ENCODE peak calls at places on chromosome 5, in ten cellular contexts. I is HCT116, Y is GM06990, R is PC-3, J is tibial artery, P is mucosa of descending colon, F is cardiac muscle cell, L is fibroblast of pulmonary artery, K is left ventricle myocardium inferior, B is lung. N is an unnamed sample.

GRCh38 chr5:1515921-1516571 is 7.7 kb downstream of the LPCAT1 start:
- DNase-seq in Y (no peak), F (no peak), I (peak), L (no peak), B (peak), J (peak), K (peak), R (peak), P (peak), N (no peak)

GRCh38 chr5:129541648-129542251 is 81.7 kb downstream of the ADAMTS19 start:
- DNase-seq in P (no peak), L (peak), F (peak), K (no peak), B (no peak), J (no peak), I (peak), Y (no peak), R (peak), N (no peak)

GRCh38 chr5:16082982-16083381 is 96.6 kb downstream of the MARCHF11 start:
- DNase-seq in K (no peak), F (no peak), P (no peak), B (no peak), L (no peak), J (no peak), I (no peak), R (no peak), Y (no peak), N (no peak)

GRCh38 chr5:42767491-42768105 is 11.0 kb downstream of the CCDC152 start:
- DNase-seq in R (peak), Y (no peak), I (no peak), L (peak), B (no peak), J (no peak), K (no peak), P (no peak), F (peak), N (no peak)

GRCh38 chr5:84393969-84394368 is 9.3 kb upstream of the EDIL3 start:
- DNase-seq in L (peak), B (no peak), P (no peak), R (peak), K (no peak), J (peak), F (no peak), I (peak), Y (no peak), N (no peak)

GRCh38 chr5:135429326-135429725 is 17.8 kb downstream of the DCANP1 start:
- DNase-seq in K (peak), L (peak), I (no peak), Y (no peak), P (no peak), R (no peak), J (no peak), F (peak), B (no peak), N (no peak)

GRCh38 chr5:159403906-159404641 is 73.8 kb upstream of the IL12B start:
- DNase-seq in I (no peak), P (no peak), R (no peak), K (no peak), J (no peak), Y (no peak), L (no peak), B (no peak), F (no peak), N (no peak)

GRCh38 chr5:131610198-131611063 is 24.6 kb downstream of the RAPGEF6 start:
- DNase-seq in Y (no peak), P (no peak), K (no peak), L (peak), R (peak), F (peak), I (peak), B (no peak), J (no peak), N (no peak)

GRCh38 chr5:26649000-26649399 is 389.4 kb downstream of the CDH9 start:
- DNase-seq in L (no peak), P (no peak), K (no peak), J (no peak), B (no peak), R (peak), F (no peak), I (no peak), Y (no peak), N (no peak)

GRCh38 chr5:102629827-102630605 is 125.1 kb upstream of the PAM start:
- DNase-seq in F (peak), I (no peak), J (no peak), L (no peak), B (no peak), P (no peak), K (no peak), Y (no peak), R (no peak), N (no peak)

GRCh38 chr5:166639151-166639550 is 1652.3 kb upstream of the WWC1 start:
- DNase-seq in P (no peak), L (no peak), Y (no peak), K (no peak), I (no peak), J (no peak), B (no peak), R (no peak), F (no peak), N (no peak)

GRCh38 chr5:171405615-171406014 is 13.8 kb upstream of the FGF18 start:
- DNase-seq in P (no peak), R (no peak), J (no peak), B (no peak), I (no peak), L (peak), Y (no peak), K (no peak), F (peak), N (no peak)

GRCh38 chr5:55160493-55161209 is 680 bp downstream of the GPX8 start:
- DNase-seq in L (peak), P (peak), J (peak), R (peak), K (peak), Y (no peak), B (no peak), I (peak), F (peak), N (no peak)

GRCh38 chr5:16909464-16909863 is 26.6 kb downstream of the MYO10 start:
- DNase-seq in F (no peak), P (no peak), B (no peak), I (no peak), L (no peak), R (no peak), K (no peak), J (no peak), Y (no peak), N (no peak)

GRCh38 chr5:42756630-42757601 is at the start of gene CCDC152:
- DNase-seq in J (no peak), K (no peak), R (peak), L (peak), I (no peak), Y (peak), P (peak), F (peak), B (no peak), N (no peak)

GRCh38 chr5:149817539-149817938 is 87.4 kb downstream of the PPARGC1B start:
- DNase-seq in Y (no peak), R (no peak), K (no peak), P (no peak), L (no peak), J (no peak), F (no peak), B (no peak), I (no peak), N (no peak)

GRCh38 chr5:115961413-115962238 is 649 bp upstream of the LVRN start:
- DNase-seq in I (no peak), R (no peak), F (peak), B (no peak), Y (no peak), J (peak), L (no peak), K (no peak), P (no peak), N (no peak)

GRCh38 chr5:125044491-125045282 is 298.2 kb upstream of the ZNF608 start:
- DNase-seq in B (no peak), I (no peak), J (no peak), L (peak), R (peak), Y (no peak), K (no peak), P (no peak), F (peak), N (no peak)

GRCh38 chr5:59025734-59026133 is 442.9 kb downstream of the RAB3C start:
- DNase-seq in F (peak), B (no peak), Y (no peak), J (no peak), K (no peak), L (no peak), P (no peak), I (no peak), R (no peak), N (no peak)

GRCh38 chr5:5276471-5276870 is 136.3 kb downstream of the ADAMTS16 start:
- DNase-seq in Y (no peak), L (no peak), J (no peak), B (peak), P (no peak), I (no peak), K (no peak), F (no peak), R (no peak), N (no peak)

GRCh38 chr5:71836547-71837112 is 117.6 kb downstream of the CARTPT start:
- DNase-seq in Y (no peak), K (no peak), P (no peak), R (no peak), J (no peak), I (no peak), B (no peak), L (peak), F (no peak), N (no peak)

GRCh38 chr5:2441496-2442180 is 309.8 kb downstream of the IRX2 start:
- DNase-seq in I (no peak), P (no peak), Y (no peak), B (no peak), J (no peak), R (no peak), K (no peak), L (no peak), F (no peak), N (no peak)

GRCh38 chr5:59660737-59661136 is 232.8 kb downstream of the PDE4D start:
- DNase-seq in K (no peak), R (peak), Y (peak), J (no peak), F (peak), I (no peak), B (no peak), P (no peak), L (peak), N (no peak)

GRCh38 chr5:65247594-65247993 is 234.1 kb downstream of the ADAMTS6 start:
- DNase-seq in Y (no peak), R (no peak), F (no peak), B (no peak), P (no peak), I (no peak), J (no peak), K (no peak), L (no peak), N (no peak)

GRCh38 chr5:56106837-56107236 is 112.1 kb upstream of the IL6ST start:
- DNase-seq in P (no peak), R (peak), I (no peak), B (no peak), L (no peak), K (no peak), J (no peak), Y (no peak), F (no peak), N (no peak)

GRCh38 chr5:163347671-163348070 is 89.7 kb upstream of the CCNG1 start:
- DNase-seq in F (peak), K (no peak), Y (no peak), I (peak), P (no peak), R (peak), B (peak), J (no peak), L (peak), N (peak)

GRCh38 chr5:17282283-17283120 is 65.1 kb downstream of the BASP1 start:
- DNase-seq in Y (peak), B (no peak), J (no peak), L (no peak), F (peak), R (no peak), K (no peak), I (no peak), P (no peak), N (peak)

GRCh38 chr5:123099514-123100151 is 10.6 kb downstream of the PRDM6 start:
- DNase-seq in I (peak), R (no peak), F (peak), P (no peak), B (no peak), L (no peak), K (no peak), J (no peak), Y (no peak), N (no peak)
- H3K4me3 ChIP-seq in I (peak), R (no peak), F (peak), P (no peak), B (no peak), L (peak), K (peak), J (peak), Y (no peak), N (no peak)

GRCh38 chr5:14481299-14481799 is 100.2 kb upstream of the OTULINL start:
- DNase-seq in R (no peak), K (no peak), I (no peak), J (no peak), B (no peak), P (no peak), Y (no peak), F (no peak), L (no peak), N (no peak)

GRCh38 chr5:14472986-14473567 is 108.5 kb upstream of the OTULINL start:
- DNase-seq in J (no peak), K (no peak), L (peak), R (no peak), B (no peak), Y (no peak), F (no peak), P (no peak), I (no peak), N (no peak)

GRCh38 chr5:14479143-14479701 is 102.4 kb upstream of the OTULINL start:
- DNase-seq in P (no peak), L (no peak), I (no peak), K (no peak), R (no peak), B (no peak), Y (no peak), F (no peak), J (no peak), N (no peak)

GRCh38 chr5:14475013-14475412 is 106.6 kb upstream of the OTULINL start:
- DNase-seq in K (no peak), F (no peak), L (no peak), Y (no peak), J (no peak), P (no peak), B (no peak), I (no peak), R (peak), N (no peak)

GRCh38 chr5:14476791-14477435 is 104.7 kb upstream of the OTULINL start:
- DNase-seq in B (no peak), P (no peak), Y (no peak), F (no peak), R (peak), L (peak), J (no peak), K (no peak), I (no peak), N (no peak)
- TF ChIP-seq CTCF in B (no peak), P (no peak), Y (no peak), F (no peak), R (no peak), L (no peak), J (no peak), K (no peak), I (no peak), N (no peak)

GRCh38 chr5:24644757-24645156 is at the start of gene CDH10:
- DNase-seq in F (peak), Y (no peak), I (no peak), L (peak), J (no peak), K (no peak), B (no peak), R (no peak), P (no peak), N (no peak)
- H3K4me3 ChIP-seq in F (peak), Y (no peak), I (no peak), L (peak), J (no peak), K (peak), B (no peak), R (peak), P (no peak), N (no peak)

DNA sequence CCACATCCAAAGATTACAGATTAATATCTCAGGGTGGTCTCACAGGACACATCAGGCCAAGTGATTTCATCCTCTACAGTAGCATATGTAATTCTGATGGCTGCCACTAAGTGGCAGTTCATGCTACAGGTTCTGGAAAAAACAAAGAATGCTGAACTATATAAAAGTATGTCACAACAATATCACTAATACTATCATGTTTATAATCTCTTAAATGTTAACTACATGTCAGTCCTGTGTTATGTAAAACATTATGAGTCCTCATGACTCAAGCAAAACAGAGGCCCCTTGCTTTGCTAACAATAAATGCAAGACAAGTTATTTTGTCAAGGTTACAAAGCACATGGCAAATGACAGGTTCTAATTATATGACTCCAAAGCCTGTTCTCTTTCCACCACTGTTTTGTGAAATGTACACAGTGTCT is 233.2 kb downstream of the FBXL17 start:
- DNase-seq in Y (no peak), I (no peak), B (no peak), L (peak), P (no peak), R (peak), F (peak), K (no peak), J (no peak), N (no peak)
- TF ChIP-seq CTCF in Y (peak), I (peak), B (no peak), L (peak), P (no peak), R (peak), F (peak), K (peak), J (peak), N (peak)

GRCh38 chr5:25090275-25090674 is 445.5 kb upstream of the CDH10 start:
- DNase-seq in F (no peak), R (no peak), P (no peak), J (no peak), Y (no peak), I (no peak), L (no peak), B (no peak), K (no peak), N (no peak)
- H3K4me3 ChIP-seq in F (no peak), R (peak), P (no peak), J (no peak), Y (no peak), I (no peak), L (no peak), B (no peak), K (no peak), N (no peak)

DNA sequence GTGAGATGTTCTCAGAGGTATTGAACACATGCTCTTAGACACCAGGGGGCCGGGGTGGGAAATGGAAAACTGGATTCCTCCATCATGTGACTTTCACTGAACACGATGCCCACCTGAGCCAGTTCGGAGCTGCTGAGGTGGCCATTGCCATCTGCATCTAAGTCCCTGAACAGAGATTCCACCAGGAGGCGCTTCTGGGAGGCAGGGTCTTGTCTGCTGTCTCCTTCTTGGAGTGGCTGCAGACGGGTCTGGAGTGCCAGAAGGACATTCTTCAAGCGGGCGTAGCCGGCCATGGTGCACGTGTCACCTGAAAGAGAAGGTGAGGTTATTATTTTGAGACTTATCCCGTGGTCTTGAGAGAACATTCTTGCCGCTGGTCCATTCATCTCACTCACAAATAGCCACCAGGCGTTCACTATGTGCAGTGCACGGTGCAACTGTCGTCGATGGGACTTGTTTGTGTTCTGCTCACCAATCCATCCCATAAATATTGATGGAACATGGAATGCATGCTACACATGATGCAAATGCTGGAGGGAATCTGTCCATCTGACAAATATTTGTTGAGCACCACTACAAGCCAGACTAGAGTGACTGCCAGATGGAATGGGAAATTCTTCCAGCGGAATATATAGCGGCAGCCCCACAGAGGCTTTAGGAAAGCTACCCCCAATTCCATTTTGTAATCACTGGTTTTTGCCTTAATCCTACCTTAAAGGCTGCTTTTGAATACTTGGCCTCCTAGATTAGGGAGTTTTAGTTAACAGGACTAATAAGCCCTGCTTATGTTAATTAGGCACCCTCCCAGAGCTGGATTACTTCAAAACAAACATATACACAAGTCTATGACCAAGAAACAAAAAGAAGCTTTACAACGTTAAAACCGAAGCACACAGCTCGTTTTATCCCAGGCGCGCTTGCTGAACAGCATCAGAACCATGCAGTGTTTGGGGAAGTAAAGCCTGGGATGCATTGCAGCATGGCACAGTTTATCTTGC is 264.8 kb downstream of the HSPA4 start:
- DNase-seq in P (no peak), K (no peak), I (peak), L (no peak), Y (no peak), F (peak), J (no peak), B (no peak), R (peak), N (no peak)
- TF ChIP-seq CTCF in P (no peak), K (no peak), I (peak), L (peak), Y (peak), F (no peak), J (no peak), B (no peak), R (peak), N (peak)

GRCh38 chr5:95066048-95066447 is 218.8 kb downstream of the MCTP1 start:
- DNase-seq in B (no peak), P (no peak), R (no peak), I (no peak), Y (no peak), F (no peak), K (no peak), J (no peak), L (no peak), N (no peak)
- H3K4me3 ChIP-seq in B (no peak), P (no peak), R (no peak), I (no peak), Y (no peak), F (no peak), K (no peak), J (no peak), L (no peak), N (no peak)

DNA sequence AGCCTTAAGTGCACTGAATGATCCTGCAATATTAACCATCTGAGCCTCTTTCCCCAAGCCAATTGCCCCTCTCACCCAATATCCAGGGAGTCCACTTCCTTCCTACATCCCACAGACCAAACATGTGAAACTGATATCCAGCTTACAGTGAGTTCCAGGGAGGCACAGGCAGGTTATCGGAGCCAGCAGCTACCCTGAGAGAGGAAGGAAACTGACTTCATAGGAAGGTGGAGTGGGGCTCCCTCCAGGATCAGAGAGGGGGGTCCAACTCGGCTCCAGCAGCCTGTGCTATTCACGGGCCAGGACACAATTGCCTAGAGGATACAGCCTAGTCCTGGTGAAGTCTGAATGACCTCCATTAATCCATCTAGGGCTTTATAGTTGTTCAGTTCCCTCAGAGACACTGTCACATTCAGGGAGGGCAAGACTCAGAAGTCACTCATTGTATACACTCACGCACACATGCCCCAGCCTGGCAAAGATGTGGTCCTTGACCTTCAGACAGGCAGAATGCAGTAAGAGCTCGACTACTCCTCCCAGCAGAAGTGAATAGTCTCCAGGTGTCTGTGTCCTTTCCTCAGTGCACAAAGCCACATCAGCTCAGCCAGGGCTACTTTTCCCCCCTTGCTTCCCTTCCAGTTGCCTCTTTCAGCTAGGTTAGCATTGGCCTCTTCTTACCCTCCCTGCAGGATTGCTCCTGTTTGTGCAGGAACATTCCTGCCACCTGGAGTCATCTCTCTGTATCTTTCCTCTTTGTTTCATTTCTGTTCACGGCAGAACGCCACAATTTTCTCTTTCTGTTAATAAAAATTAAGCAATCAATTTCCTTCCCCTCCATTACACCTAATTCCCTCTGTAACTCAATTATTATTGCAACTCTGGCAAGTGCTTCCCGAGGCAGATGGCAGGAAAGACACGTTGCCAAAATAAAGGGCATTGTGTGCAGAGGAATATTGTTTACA is 501.7 kb downstream of the ARHGEF28 start:
- DNase-seq in L (peak), P (no peak), B (no peak), F (no peak), R (peak), Y (no peak), K (no peak), J (no peak), I (no peak), N (no peak)
- TF ChIP-seq CTCF in L (peak), P (no peak), B (no peak), F (peak), R (peak), Y (no peak), K (peak), J (no peak), I (peak), N (no peak)

GRCh38 chr5:143396353-143396940 is 7.0 kb downstream of the NR3C1 start:
- DNase-seq in R (no peak), L (no peak), I (no peak), B (no peak), F (no peak), Y (peak), K (no peak), P (no peak), J (no peak), N (no peak)
- H3K4me3 ChIP-seq in R (peak), L (peak), I (no peak), B (no peak), F (no peak), Y (peak), K (peak), P (no peak), J (peak), N (peak)